ENCODE peak calls at places on chromosomes 3 and 15, in nine cellular contexts. One of them, this sample, is unnamed.

GRCh38 chr3:126466886-126467610 is 8.6 kb downstream of the ZXDC start:
- DNase-seq in kidney: peak; percentile 43
- DNase-seq in fibroblast of pulmonary artery: no peak
- DNase-seq in astrocyte of the spinal cord: no peak
- DNase-seq in breast epithelium: no peak
- DNase-seq in anterior cingulate cortex: no peak
- DNase-seq in ACHN: no peak
- DNase-seq in NCI-H2081 treated with DMSO at 0.1 percent for 48 hours: no peak
- DNase-seq in activated T-cell treated with anti-CD3 and anti-CD28 coated beads, Interleukin-2, amount 50 U/mL, for 72 hours: no peak
- DNase-seq in this sample: peak; percentile 42

GRCh38 chr3:172281884-172282283 is 166.4 kb downstream of the GHSR start:
- DNase-seq in kidney: no peak
- DNase-seq in fibroblast of pulmonary artery: no peak
- DNase-seq in astrocyte of the spinal cord: no peak
- DNase-seq in breast epithelium: no peak
- DNase-seq in anterior cingulate cortex: no peak
- DNase-seq in ACHN: no peak
- DNase-seq in NCI-H2081 treated with DMSO at 0.1 percent for 48 hours: no peak
- DNase-seq in activated T-cell treated with anti-CD3 and anti-CD28 coated beads, Interleukin-2, amount 50 U/mL, for 72 hours: no peak
- DNase-seq in this sample: no peak

GRCh38 chr15:94206463-94207167 is 24.7 kb upstream of the MCTP2 start:
- DNase-seq in kidney: no peak
- DNase-seq in fibroblast of pulmonary artery: peak; percentile 5
- DNase-seq in astrocyte of the spinal cord: peak; percentile 87
- DNase-seq in breast epithelium: no peak
- DNase-seq in anterior cingulate cortex: no peak
- DNase-seq in ACHN: no peak
- DNase-seq in NCI-H2081 treated with DMSO at 0.1 percent for 48 hours: no peak
- DNase-seq in activated T-cell treated with anti-CD3 and anti-CD28 coated beads, Interleukin-2, amount 50 U/mL, for 72 hours: peak; percentile 70
- DNase-seq in this sample: no peak

GRCh38 chr3:66797916-66798560 is 200.1 kb upstream of the KBTBD8 start:
- DNase-seq in kidney: peak; percentile 84
- DNase-seq in fibroblast of pulmonary artery: peak; percentile 54
- DNase-seq in astrocyte of the spinal cord: peak; percentile 86
- DNase-seq in breast epithelium: no peak
- DNase-seq in anterior cingulate cortex: peak; percentile 35
- DNase-seq in ACHN: peak; percentile 69
- DNase-seq in NCI-H2081 treated with DMSO at 0.1 percent for 48 hours: no peak
- DNase-seq in activated T-cell treated with anti-CD3 and anti-CD28 coated beads, Interleukin-2, amount 50 U/mL, for 72 hours: no peak
- DNase-seq in this sample: peak; percentile 66

GRCh38 chr3:38534604-38535003 is 38.5 kb downstream of the EXOG start:
- DNase-seq in kidney: no peak
- DNase-seq in fibroblast of pulmonary artery: no peak
- DNase-seq in astrocyte of the spinal cord: no peak
- DNase-seq in breast epithelium: no peak
- DNase-seq in anterior cingulate cortex: no peak
- DNase-seq in ACHN: no peak
- DNase-seq in NCI-H2081 treated with DMSO at 0.1 percent for 48 hours: no peak
- DNase-seq in activated T-cell treated with anti-CD3 and anti-CD28 coated beads, Interleukin-2, amount 50 U/mL, for 72 hours: no peak
- DNase-seq in this sample: no peak

GRCh38 chr3:130838898-130839572 is 54.8 kb upstream of the ATP2C1 start:
- DNase-seq in kidney: no peak
- DNase-seq in fibroblast of pulmonary artery: no peak
- DNase-seq in astrocyte of the spinal cord: no peak
- DNase-seq in breast epithelium: no peak
- DNase-seq in anterior cingulate cortex: no peak
- DNase-seq in ACHN: no peak
- DNase-seq in NCI-H2081 treated with DMSO at 0.1 percent for 48 hours: no peak
- DNase-seq in activated T-cell treated with anti-CD3 and anti-CD28 coated beads, Interleukin-2, amount 50 U/mL, for 72 hours: no peak
- DNase-seq in this sample: no peak

GRCh38 chr15:101190196-101190595 is 61.7 kb downstream of the CHSY1 start:
- DNase-seq in kidney: no peak
- DNase-seq in fibroblast of pulmonary artery: no peak
- DNase-seq in astrocyte of the spinal cord: no peak
- DNase-seq in breast epithelium: no peak
- DNase-seq in anterior cingulate cortex: no peak
- DNase-seq in ACHN: no peak
- DNase-seq in NCI-H2081 treated with DMSO at 0.1 percent for 48 hours: no peak
- DNase-seq in activated T-cell treated with anti-CD3 and anti-CD28 coated beads, Interleukin-2, amount 50 U/mL, for 72 hours: no peak
- DNase-seq in this sample: no peak

GRCh38 chr15:101372960-101373525 is 78.0 kb upstream of the SNRPA1 start:
- DNase-seq in kidney: no peak
- DNase-seq in fibroblast of pulmonary artery: no peak
- DNase-seq in astrocyte of the spinal cord: no peak
- DNase-seq in breast epithelium: no peak
- DNase-seq in anterior cingulate cortex: no peak
- DNase-seq in ACHN: no peak
- DNase-seq in NCI-H2081 treated with DMSO at 0.1 percent for 48 hours: no peak
- DNase-seq in activated T-cell treated with anti-CD3 and anti-CD28 coated beads, Interleukin-2, amount 50 U/mL, for 72 hours: no peak
- DNase-seq in this sample: no peak

GRCh38 chr15:68930268-68931022 is at the start of gene SPESP1:
- DNase-seq in kidney: peak; percentile 90
- DNase-seq in fibroblast of pulmonary artery: peak; percentile 62
- DNase-seq in astrocyte of the spinal cord: peak; percentile 52
- DNase-seq in breast epithelium: no peak
- DNase-seq in anterior cingulate cortex: no peak
- DNase-seq in ACHN: no peak
- DNase-seq in NCI-H2081 treated with DMSO at 0.1 percent for 48 hours: no peak
- DNase-seq in activated T-cell treated with anti-CD3 and anti-CD28 coated beads, Interleukin-2, amount 50 U/mL, for 72 hours: peak; percentile 40
- DNase-seq in this sample: peak; percentile 77

GRCh38 chr3:150062492-150062891 is 91.8 kb upstream of the PFN2 start:
- DNase-seq in kidney: no peak
- DNase-seq in fibroblast of pulmonary artery: peak; percentile 71
- DNase-seq in astrocyte of the spinal cord: peak; percentile 79
- DNase-seq in breast epithelium: no peak
- DNase-seq in anterior cingulate cortex: no peak
- DNase-seq in ACHN: no peak
- DNase-seq in NCI-H2081 treated with DMSO at 0.1 percent for 48 hours: no peak
- DNase-seq in activated T-cell treated with anti-CD3 and anti-CD28 coated beads, Interleukin-2, amount 50 U/mL, for 72 hours: no peak
- DNase-seq in this sample: no peak

GRCh38 chr3:23461069-23461468 is 257.9 kb downstream of the UBE2E2 start:
- DNase-seq in kidney: no peak
- DNase-seq in fibroblast of pulmonary artery: no peak
- DNase-seq in astrocyte of the spinal cord: peak; percentile 25
- DNase-seq in breast epithelium: no peak
- DNase-seq in anterior cingulate cortex: no peak
- DNase-seq in ACHN: no peak
- DNase-seq in NCI-H2081 treated with DMSO at 0.1 percent for 48 hours: no peak
- DNase-seq in activated T-cell treated with anti-CD3 and anti-CD28 coated beads, Interleukin-2, amount 50 U/mL, for 72 hours: no peak
- DNase-seq in this sample: no peak

GRCh38 chr15:45634442-45635190 is at the start of gene SQOR:
- DNase-seq in kidney: peak; percentile 95
- DNase-seq in fibroblast of pulmonary artery: peak; percentile 72
- DNase-seq in astrocyte of the spinal cord: peak; percentile 56
- DNase-seq in breast epithelium: peak; percentile 84
- DNase-seq in anterior cingulate cortex: no peak
- DNase-seq in ACHN: peak; percentile 87
- DNase-seq in NCI-H2081 treated with DMSO at 0.1 percent for 48 hours: no peak
- DNase-seq in activated T-cell treated with anti-CD3 and anti-CD28 coated beads, Interleukin-2, amount 50 U/mL, for 72 hours: peak; percentile 80
- DNase-seq in this sample: peak; percentile 96

GRCh38 chr3:23734481-23734880 is 71.3 kb upstream of the UBE2E1 start:
- DNase-seq in kidney: no peak
- DNase-seq in fibroblast of pulmonary artery: no peak
- DNase-seq in astrocyte of the spinal cord: no peak
- DNase-seq in breast epithelium: no peak
- DNase-seq in anterior cingulate cortex: no peak
- DNase-seq in ACHN: no peak
- DNase-seq in NCI-H2081 treated with DMSO at 0.1 percent for 48 hours: no peak
- DNase-seq in activated T-cell treated with anti-CD3 and anti-CD28 coated beads, Interleukin-2, amount 50 U/mL, for 72 hours: no peak
- DNase-seq in this sample: no peak

GRCh38 chr15:73683624-73684536 is at the start of gene CD276:
- DNase-seq in kidney: peak; percentile 90
- DNase-seq in fibroblast of pulmonary artery: peak; percentile 65
- DNase-seq in astrocyte of the spinal cord: peak; percentile 62
- DNase-seq in breast epithelium: peak; percentile 61
- DNase-seq in anterior cingulate cortex: no peak
- DNase-seq in ACHN: peak; percentile 80
- DNase-seq in NCI-H2081 treated with DMSO at 0.1 percent for 48 hours: no peak
- DNase-seq in activated T-cell treated with anti-CD3 and anti-CD28 coated beads, Interleukin-2, amount 50 U/mL, for 72 hours: peak; percentile 40
- DNase-seq in this sample: peak; percentile 91

GRCh38 chr3:14757153-14757700 is 61.5 kb upstream of the FGD5 start:
- DNase-seq in kidney: no peak
- DNase-seq in fibroblast of pulmonary artery: no peak
- DNase-seq in astrocyte of the spinal cord: no peak
- DNase-seq in breast epithelium: no peak
- DNase-seq in anterior cingulate cortex: no peak
- DNase-seq in ACHN: no peak
- DNase-seq in NCI-H2081 treated with DMSO at 0.1 percent for 48 hours: no peak
- DNase-seq in activated T-cell treated with anti-CD3 and anti-CD28 coated beads, Interleukin-2, amount 50 U/mL, for 72 hours: no peak
- DNase-seq in this sample: no peak

This sample was measured in upper lobe of right lung.